ENCODE peak calls at places on chromosomes 2 and 18, in nine cellular contexts. W is hippocampal formation; C is kidney glomerular epithelial cell; V is globus pallidus; N is NCI-H1105 treated with DMSO at 0.1 percent for 48 hours; S is activated CD8-positive, alpha-beta memory T cell treated with anti-CD3 and anti-CD28 coated beads for 48 hours; T is T-helper 2 cell; Q is anterior cingulate cortex; X is NCI-H69. F is an unnamed sample.

GRCh38 chr18:48660346-48661228 is 121.8 kb downstream of the CTIF start:
- DNase-seq in T (no peak), N (no peak), V (no peak), C (peak; percentile 17), Q (no peak), S (no peak), X (peak; percentile 73), W (no peak), F (no peak)

GRCh38 chr2:64018715-64019082 is 529 bp downstream of the VPS54 start:
- DNase-seq in Q (peak; percentile 33), W (no peak), N (peak; percentile 39), S (no peak), X (peak; percentile 63), V (no peak), C (peak; percentile 33), T (no peak), F (peak; percentile 39)

GRCh38 chr2:10285578-10286198 is 17.0 kb upstream of the HPCAL1 start:
- DNase-seq in W (peak; percentile 84), S (no peak), N (no peak), V (peak; percentile 93), T (no peak), C (peak; percentile 17), Q (peak; percentile 88), X (peak; percentile 55), F (no peak)

GRCh38 chr2:23801396-23801795 is 125.5 kb downstream of the ATAD2B start:
- DNase-seq in X (no peak), Q (no peak), V (no peak), S (no peak), C (no peak), N (no peak), T (no peak), W (no peak), F (no peak)

GRCh38 chr2:216234106-216234505 is 125.0 kb downstream of the XRCC5 start:
- DNase-seq in N (no peak), W (no peak), S (no peak), V (no peak), T (no peak), X (no peak), C (no peak), Q (no peak), F (no peak)

GRCh38 chr18:23279931-23280330 is 144.6 kb downstream of the CABLES1 start:
- DNase-seq in X (peak; percentile 35), C (no peak), Q (no peak), W (no peak), T (no peak), S (no peak), N (no peak), V (no peak), F (no peak)

GRCh38 chr2:74843371-74844298 is 9.7 kb downstream of the HK2 start:
- DNase-seq in N (no peak), S (no peak), Q (no peak), X (peak; percentile 9), T (no peak), V (no peak), W (no peak), C (peak; percentile 57), F (no peak)

GRCh38 chr2:236550298-236550697 is 19.3 kb upstream of the ACKR3 start:
- DNase-seq in V (no peak), X (no peak), S (no peak), C (no peak), N (no peak), Q (no peak), W (no peak), T (no peak), F (no peak)

GRCh38 chr2:95345415-95346235 is 48.5 kb downstream of the KCNIP3 start:
- DNase-seq in Q (peak; percentile 61), N (peak; percentile 63), S (peak; percentile 40), W (peak; percentile 55), X (peak; percentile 77), T (peak; percentile 25), C (peak; percentile 70), V (peak; percentile 70), F (peak; percentile 92)

GRCh38 chr2:43368483-43369385 is 142.3 kb upstream of the ZFP36L2 start:
- DNase-seq in V (no peak), T (no peak), Q (no peak), S (no peak), C (no peak), W (no peak), X (no peak), N (no peak), F (peak; percentile 53)

GRCh38 chr2:43383533-43383932 is 157.1 kb upstream of the ZFP36L2 start:
- DNase-seq in N (no peak), Q (no peak), S (no peak), X (no peak), W (no peak), C (no peak), V (no peak), T (no peak), F (no peak)

GRCh38 chr2:176115883-176116813 is at the start of gene HOXD10:
- DNase-seq in N (no peak), C (peak; percentile 68), W (no peak), V (no peak), Q (no peak), S (no peak), T (no peak), X (no peak), F (no peak)

GRCh38 chr2:19746137-19746585 is 155.6 kb downstream of the TTC32 start:
- DNase-seq in V (no peak), T (no peak), C (no peak), W (no peak), Q (no peak), S (no peak), X (no peak), N (no peak), F (no peak)

GRCh38 chr18:78293940-78294401 is 685.6 kb upstream of the SALL3 start:
- DNase-seq in V (no peak), S (no peak), C (peak; percentile 73), Q (no peak), X (peak; percentile 73), W (no peak), N (no peak), T (no peak), F (no peak)

GRCh38 chr2:100906679-100907078 is 86.7 kb downstream of the NPAS2 start:
- DNase-seq in X (no peak), Q (no peak), T (no peak), C (no peak), N (no peak), S (no peak), V (no peak), W (no peak), F (no peak)

GRCh38 chr2:182101263-182101662 is 115.6 kb downstream of the PPP1R1C start:
- DNase-seq in W (no peak), S (no peak), N (no peak), Q (no peak), T (no peak), X (peak; percentile 38), V (no peak), C (no peak), F (no peak)

GRCh38 chr2:226550801-226551200 is 248.8 kb downstream of the IRS1 start:
- DNase-seq in T (no peak), Q (no peak), W (no peak), S (no peak), N (no peak), X (no peak), C (no peak), V (no peak), F (no peak)

GRCh38 chr2:199819746-199820145 is 31.2 kb downstream of the FTCDNL1 start:
- DNase-seq in T (no peak), Q (no peak), S (no peak), W (no peak), N (no peak), V (no peak), X (no peak), C (no peak), F (no peak)

GRCh38 chr2:149330127-149331022 is at the start of gene LYPD6:
- DNase-seq in C (peak; percentile 54), N (peak; percentile 80), S (no peak), X (peak; percentile 89), Q (no peak), V (peak; percentile 81), W (peak; percentile 63), T (no peak), F (peak; percentile 95)

GRCh38 chr2:203682688-203683130 is 23.7 kb upstream of the CD28 start:
- DNase-seq in T (no peak), C (no peak), X (no peak), S (no peak), V (no peak), Q (no peak), N (no peak), W (no peak), F (peak; percentile 94)

GRCh38 chr2:26687785-26688184 is 4.7 kb upstream of the KCNK3 start:
- DNase-seq in C (no peak), V (no peak), N (peak; percentile 62), X (peak; percentile 94), S (no peak), T (no peak), W (no peak), Q (no peak), F (no peak)

GRCh38 chr2:151775057-151775740 is 40.9 kb upstream of the NEB start:
- DNase-seq in N (no peak), T (no peak), S (no peak), V (no peak), Q (no peak), W (no peak), C (peak; percentile 40), X (no peak), F (peak; percentile 33)

GRCh38 chr2:189157939-189158338 is 21.6 kb downstream of the COL5A2 start:
- DNase-seq in T (no peak), S (no peak), C (no peak), Q (no peak), N (no peak), X (no peak), V (no peak), W (no peak), F (no peak)

GRCh38 chr2:113966832-113967231 is 76.9 kb downstream of the ACTR3 start:
- DNase-seq in N (no peak), S (no peak), V (no peak), C (peak; percentile 36), Q (no peak), W (no peak), X (no peak), T (no peak), F (peak; percentile 57)

GRCh38 chr2:237097911-237098702 is 12.4 kb downstream of the COPS8 start:
- DNase-seq in S (no peak), C (no peak), W (no peak), V (no peak), X (no peak), T (no peak), Q (no peak), N (no peak), F (no peak)

F was measured in cardiac muscle cell.